ENCODE peak calls at places on chromosomes 1 and 21, in eight cellular contexts. G is cardiac fibroblast, A is psoas muscle, V is brain microvascular endothelial cell, Z is right atrium auricular region, I is ascending aorta, O is ovary, Q is endodermal cell. N is an unnamed sample.

GRCh38 chr1:44029911-44030605 is 1.2 kb downstream of the SLC6A9 start:
- DNase-seq in G (peak; percentile 90), A (peak; percentile 89), V (peak; percentile 80), Z (peak; percentile 91), I (peak; percentile 95), O (peak; percentile 85), Q (peak; percentile 95), N (no peak)

GRCh38 chr1:93143729-93144229 is 36.4 kb downstream of the TMED5 start:
- DNase-seq in G (no peak), A (no peak), V (no peak), Z (no peak), I (no peak), O (no peak), Q (no peak), N (no peak)

GRCh38 chr21:32956257-32956656 is 69.5 kb upstream of the OLIG2 start:
- DNase-seq in G (no peak), A (no peak), V (no peak), Z (no peak), I (no peak), O (no peak), Q (peak; percentile 31), N (no peak)

GRCh38 chr1:24978383-24979032 is 48.4 kb upstream of the RUNX3 start:
- DNase-seq in G (no peak), A (no peak), V (no peak), Z (no peak), I (no peak), O (no peak), Q (no peak), N (no peak)

GRCh38 chr1:75124510-75124909 is 9.7 kb upstream of the LHX8 start:
- DNase-seq in G (no peak), A (no peak), V (no peak), Z (no peak), I (no peak), O (no peak), Q (peak; percentile 85), N (no peak)

GRCh38 chr1:222073307-222073995 is 331.6 kb upstream of the DUSP10 start:
- DNase-seq in G (peak; percentile 60), A (no peak), V (peak; percentile 48), Z (no peak), I (no peak), O (no peak), Q (no peak), N (no peak)

GRCh38 chr1:2322065-2322571 is 69.2 kb downstream of the MORN1 start:
- DNase-seq in G (peak; percentile 97), A (peak; percentile 82), V (peak; percentile 90), Z (peak; percentile 92), I (peak; percentile 94), O (peak; percentile 84), Q (peak; percentile 69), N (no peak)

GRCh38 chr1:97271906-97272788 is 550.6 kb downstream of the PTBP2 start:
- DNase-seq in G (no peak), A (no peak), V (no peak), Z (no peak), I (no peak), O (no peak), Q (no peak), N (no peak)

GRCh38 chr21:42684109-42684916 is 30.9 kb downstream of the PDE9A start:
- DNase-seq in G (peak; percentile 37), A (no peak), V (no peak), Z (no peak), I (no peak), O (no peak), Q (no peak), N (no peak)

GRCh38 chr1:245934409-245934808 is 572.7 kb downstream of the SMYD3 start:
- DNase-seq in G (no peak), A (no peak), V (no peak), Z (no peak), I (no peak), O (no peak), Q (no peak), N (no peak)

GRCh38 chr1:2628933-2629626 is 3.7 kb downstream of the MMEL1 start:
- DNase-seq in G (no peak), A (no peak), V (no peak), Z (no peak), I (no peak), O (no peak), Q (peak; percentile 70), N (no peak)

GRCh38 chr1:203342192-203342940 is 8.6 kb downstream of the FMOD start:
- DNase-seq in G (peak; percentile 60), A (no peak), V (peak; percentile 10), Z (peak; percentile 73), I (no peak), O (no peak), Q (peak; percentile 94), N (no peak)

GRCh38 chr1:63643517-63643916 is 50.3 kb downstream of the PGM1 start:
- DNase-seq in G (no peak), A (no peak), V (no peak), Z (no peak), I (no peak), O (no peak), Q (no peak), N (no peak)

GRCh38 chr1:63643926-63644325 is 50.7 kb downstream of the PGM1 start:
- DNase-seq in G (no peak), A (peak; percentile 46), V (no peak), Z (no peak), I (no peak), O (no peak), Q (peak; percentile 62), N (no peak)

GRCh38 chr1:63642901-63643300 is 49.7 kb downstream of the PGM1 start:
- DNase-seq in G (no peak), A (no peak), V (no peak), Z (no peak), I (no peak), O (no peak), Q (no peak), N (no peak)

GRCh38 chr1:63648689-63649088 is 55.5 kb downstream of the PGM1 start:
- DNase-seq in G (no peak), A (no peak), V (no peak), Z (no peak), I (no peak), O (no peak), Q (no peak), N (no peak)

GRCh38 chr1:63645301-63645700 is 52.1 kb downstream of the PGM1 start:
- DNase-seq in G (peak; percentile 63), A (no peak), V (no peak), Z (no peak), I (no peak), O (no peak), Q (no peak), N (no peak)
- TF ChIP-seq CTCF in G (no peak), A (no peak), V (no peak), Z (no peak), I (no peak), O (no peak), Q (no peak), N (no peak)

DNA sequence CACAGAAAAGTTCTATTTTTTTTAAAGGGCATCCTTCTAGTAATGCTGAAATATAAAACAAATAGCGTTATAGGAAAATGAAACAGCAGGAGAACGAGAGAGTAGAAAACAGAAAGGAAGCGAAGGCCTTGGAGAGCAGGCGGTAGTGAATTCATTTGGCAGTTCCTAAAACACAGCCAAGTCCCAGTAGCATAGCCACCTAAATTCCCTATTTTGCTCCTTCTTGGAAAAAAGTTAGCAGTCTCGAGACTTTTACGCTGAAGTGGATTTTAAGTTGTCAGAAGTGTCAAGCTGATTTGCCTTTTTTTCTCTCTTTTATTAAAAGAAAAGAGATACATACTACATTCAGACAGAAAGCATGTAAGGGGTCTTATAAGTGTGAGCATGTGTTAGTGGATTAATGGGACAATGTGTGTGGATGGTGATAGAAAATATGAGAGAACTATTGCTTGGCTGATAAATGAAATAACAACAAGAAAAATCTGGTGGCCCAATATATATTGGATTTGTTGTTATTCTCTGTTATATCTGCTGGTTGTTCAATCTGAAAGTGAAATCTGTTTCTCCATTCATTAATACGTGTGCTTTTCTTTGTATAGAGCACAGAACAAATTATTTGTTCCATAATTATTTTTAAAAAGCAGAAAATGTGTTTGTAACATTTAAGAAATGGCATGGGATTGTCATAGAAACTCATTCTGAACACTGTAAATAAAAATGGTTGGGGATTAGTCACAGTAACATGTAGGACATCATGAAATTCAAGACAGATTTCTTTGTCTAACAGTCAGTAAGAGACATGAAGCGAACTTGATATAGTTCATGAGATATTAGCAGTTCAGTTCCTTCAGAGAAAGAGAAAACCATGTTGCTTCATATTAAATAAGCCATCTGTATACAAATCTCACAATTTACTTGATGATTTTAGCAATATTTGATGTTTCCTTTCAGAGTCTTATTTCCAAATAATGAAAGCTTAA is 19.4 kb downstream of the NFIA start:
- DNase-seq in G (peak; percentile 41), A (no peak), V (no peak), Z (no peak), I (no peak), O (no peak), Q (no peak), N (no peak)
- H3K4me3 ChIP-seq in G (no peak overlapping the region), A (peak overlapping the region; percentile 64), V (no peak overlapping the region), Z (peak overlapping the region; percentile 17), I (peak overlapping the region; percentile 47), O (no peak overlapping the region), Q (no peak overlapping the region), N (no peak overlapping the region)

DNA sequence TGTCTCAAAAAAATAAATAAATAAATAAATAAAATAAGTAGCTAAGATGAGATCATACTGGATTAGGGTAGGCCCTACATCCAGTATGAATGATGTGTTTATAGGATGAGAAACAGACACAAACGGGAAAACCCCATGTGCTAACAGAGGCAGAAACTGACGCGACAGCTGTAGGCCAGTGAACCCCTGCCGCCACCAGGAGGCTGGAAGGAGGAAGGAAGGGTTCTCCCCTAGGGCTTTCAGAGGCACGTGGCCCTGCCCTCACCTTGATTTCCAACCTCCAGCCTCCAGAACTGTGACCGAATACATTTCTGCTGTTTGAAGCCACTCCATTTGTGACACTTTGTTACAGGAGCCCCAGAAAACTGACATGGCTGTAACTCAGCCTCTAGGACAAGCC is 38.5 kb downstream of the CHD5 start:
- DNase-seq in G (no peak), A (no peak), V (no peak), Z (no peak), I (no peak), O (no peak), Q (peak; percentile 79), N (peak; percentile 11)
- TF ChIP-seq CTCF in G (peak; percentile 9), A (no peak), V (peak; percentile 20), Z (no peak), I (no peak), O (no peak), Q (peak; percentile 76), N (peak; percentile 32)

DNA sequence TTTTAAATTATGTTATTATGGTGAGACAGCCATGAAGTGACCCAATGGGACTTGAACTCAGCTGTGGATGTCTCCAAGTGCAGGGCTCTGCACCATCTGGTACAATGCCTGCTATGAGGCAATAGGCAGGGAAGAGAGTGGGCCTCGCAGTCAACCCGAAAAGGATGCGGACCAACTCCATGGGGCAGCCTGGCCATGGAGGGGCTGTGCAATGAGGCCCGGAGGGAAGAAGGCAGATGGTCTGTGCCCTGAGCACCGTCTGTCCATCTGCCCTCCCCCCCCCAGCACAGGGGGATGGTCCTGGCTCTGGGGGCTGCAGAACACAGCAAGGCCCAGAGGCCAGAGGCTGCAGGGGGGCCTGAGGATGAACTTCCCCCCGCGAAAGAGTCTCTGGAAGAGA is 17.0 kb downstream of the ESPN start:
- DNase-seq in G (no peak), A (no peak), V (no peak), Z (no peak), I (no peak), O (no peak), Q (no peak), N (no peak)
- H3K4me3 ChIP-seq in G (no peak overlapping the region), A (no peak overlapping the region), V (no peak overlapping the region), Z (no peak overlapping the region), I (no peak overlapping the region), O (no peak overlapping the region), Q (no peak overlapping the region), N (no peak overlapping the region)

N was measured in HFF-Myc.